ENCODE peak calls at places on chromosomes 3 and 15, in four cellular contexts. Q is mesenchymal stem cell; P is AML-193; O is stimulated activated CD8-positive, alpha-beta memory T cell treated with anti-CD3 and anti-CD28 coated beads, Interleukin-15, amount 100 ng/mL, for 1 hour. M is an unnamed sample.

GRCh38 chr3:155111971-155112370 is 31.9 kb downstream of the MME start:
- DNase-seq in Q (no peak), P (no peak), O (no peak), M (no peak)

GRCh38 chr3:152737021-152737908 is 97.7 kb upstream of the P2RY1 start:
- DNase-seq in Q (peak), P (peak), O (no peak), M (peak)

GRCh38 chr3:69143605-69144004 is 21.2 kb upstream of the LMOD3 start:
- DNase-seq in Q (no peak), P (no peak), O (no peak), M (no peak)

GRCh38 chr15:52520421-52520820 is 8.3 kb downstream of the MYO5A start:
- DNase-seq in Q (no peak), P (no peak), O (no peak), M (no peak)

GRCh38 chr3:46710229-46710628 is 7.4 kb downstream of the PRSS50 start:
- DNase-seq in Q (no peak), P (no peak), O (no peak), M (peak)

GRCh38 chr15:76470691-76471090 is 134.1 kb downstream of the ISL2 start:
- DNase-seq in Q (peak), P (no peak), O (no peak), M (no peak)

GRCh38 chr3:15079083-15079482 is 14.0 kb upstream of the MRPS25 start:
- DNase-seq in Q (no peak), P (no peak), O (no peak), M (no peak)

GRCh38 chr15:65771870-65772269 is 20.2 kb downstream of the DENND4A start:
- DNase-seq in Q (no peak), P (no peak), O (no peak), M (no peak)

GRCh38 chr15:93246266-93247242 is 157.5 kb upstream of the RGMA start:
- DNase-seq in Q (no peak), P (no peak), O (no peak), M (no peak)

GRCh38 chr3:65924762-65925161 is 114.0 kb downstream of the MAGI1 start:
- DNase-seq in Q (no peak), P (no peak), O (no peak), M (no peak)

GRCh38 chr3:100053929-100054620 is 60.2 kb downstream of the FILIP1L start:
- DNase-seq in Q (no peak), P (no peak), O (no peak), M (no peak)

GRCh38 chr15:66730168-66731014 is 28.4 kb downstream of the SMAD6 start:
- DNase-seq in Q (peak), P (no peak), O (no peak), M (peak)

GRCh38 chr3:46700772-46701171 is 420 bp upstream of the TMIE start:
- DNase-seq in Q (no peak), P (no peak), O (no peak), M (no peak)

GRCh38 chr15:100111103-100112060 is 230.4 kb downstream of the ADAMTS17 start:
- DNase-seq in Q (peak), P (peak), O (no peak), M (peak)

GRCh38 chr3:149487598-149488197 is 13.2 kb downstream of the TM4SF4 start:
- DNase-seq in Q (no peak), P (peak), O (no peak), M (no peak)

GRCh38 chr15:66080791-66081475 is 172.6 kb downstream of the MEGF11 start:
- DNase-seq in Q (peak), P (no peak), O (no peak), M (peak)

GRCh38 chr15:27535445-27536129 is 563.5 kb downstream of the OCA2 start:
- DNase-seq in Q (no peak), P (no peak), O (no peak), M (no peak)

GRCh38 chr3:11944052-11944673 is 60.0 kb upstream of the SYN2 start:
- DNase-seq in Q (no peak), P (no peak), O (no peak), M (no peak)

GRCh38 chr3:163879172-163879571 is 1199.1 kb downstream of the SI start:
- DNase-seq in Q (no peak), P (no peak), O (no peak), M (no peak)

GRCh38 chr3:190385835-190386688 is 1.9 kb upstream of the CLDN16 start:
- DNase-seq in Q (peak), P (peak), O (no peak), M (no peak)

GRCh38 chr3:45994661-45995369 is 809 bp downstream of the FYCO1 start:
- DNase-seq in Q (no peak), P (peak), O (no peak), M (peak)

GRCh38 chr3:126212629-126213375 is 32.4 kb upstream of the ALDH1L1 start:
- DNase-seq in Q (peak), P (no peak), O (no peak), M (peak)

GRCh38 chr3:58388550-58389061 is 45.0 kb downstream of the PDHB start:
- DNase-seq in Q (peak), P (no peak), O (no peak), M (no peak)

GRCh38 chr15:28992996-28993719 is 107.4 kb downstream of the APBA2 start:
- DNase-seq in Q (no peak), P (no peak), O (no peak), M (no peak)

GRCh38 chr3:10464068-10464434 is 41.3 kb downstream of the ATP2B2 start:
- DNase-seq in Q (no peak), P (no peak), O (no peak), M (no peak)

GRCh38 chr3:99366663-99367429 is 271.5 kb upstream of the COL8A1 start:
- DNase-seq in Q (no peak), P (no peak), O (no peak), M (no peak)

GRCh38 chr3:170961616-170962400 is 53.4 kb upstream of the EIF5A2 start:
- DNase-seq in Q (peak), P (peak), O (no peak), M (no peak)

GRCh38 chr3:152126260-152126659 is 142.5 kb upstream of the MBNL1 start:
- DNase-seq in Q (peak), P (no peak), O (no peak), M (no peak)

GRCh38 chr15:68369931-68370767 is 61.8 kb downstream of the ITGA11 start:
- DNase-seq in Q (no peak), P (no peak), O (no peak), M (peak)

GRCh38 chr3:168093229-168093628 is 2.5 kb downstream of the GOLIM4 start:
- DNase-seq in Q (no peak), P (no peak), O (no peak), M (no peak)

GRCh38 chr15:45021331-45021730 is 1.7 kb upstream of the SORD start:
- DNase-seq in Q (no peak), P (no peak), O (no peak), M (no peak)

GRCh38 chr3:9101286-9101685 is 138.0 kb upstream of the RAD18 start:
- DNase-seq in Q (no peak), P (no peak), O (no peak), M (no peak)